ENCODE peak calls at places on chromosomes 16 and 17, in five cellular contexts. W, Y, G, F and U are unnamed samples.

GRCh38 chr16:23670137-23670776 is 8.4 kb upstream of the PLK1 start:
- DNase-seq in G (no peak), W (peak), Y (peak), F (no peak), U (no peak)

GRCh38 chr16:67016681-67017450 is 12.1 kb upstream of the CBFB start:
- DNase-seq in G (no peak), W (no peak), F (no peak), Y (no peak), U (no peak)

GRCh38 chr17:18069101-18069500 is 18.6 kb upstream of the DRG2 start:
- DNase-seq in W (no peak), Y (no peak), G (no peak), F (no peak), U (no peak)

GRCh38 chr16:49048557-49048956 is 233.1 kb downstream of the CBLN1 start:
- DNase-seq in G (no peak), W (peak), Y (no peak), F (no peak), U (no peak)

GRCh38 chr16:35171106-35171505 is 1711.7 kb downstream of the TP53TG3F start:
- DNase-seq in W (no peak), F (no peak), Y (no peak), G (no peak), U (no peak)

GRCh38 chr16:52953215-52953614 is 99.5 kb downstream of the CHD9NB start:
- DNase-seq in G (no peak), W (no peak), F (no peak), Y (no peak), U (no peak)

GRCh38 chr17:48488548-48489106 is 42.2 kb downstream of the HOXB1 start:
- DNase-seq in Y (no peak), G (no peak), W (no peak), F (no peak), U (no peak)

GRCh38 chr17:80364091-80364691 is 50.8 kb upstream of the ENDOV start:
- DNase-seq in G (no peak), F (no peak), Y (no peak), W (no peak), U (peak)

GRCh38 chr16:17275076-17275732 is 195.6 kb downstream of the XYLT1 start:
- DNase-seq in G (no peak), W (no peak), F (no peak), Y (no peak), U (no peak)

GRCh38 chr16:89344314-89344828 is 126.9 kb downstream of the ZNF778 start:
- DNase-seq in F (no peak), G (no peak), W (no peak), Y (no peak), U (no peak)

GRCh38 chr17:77513045-77513444 is 372.3 kb downstream of the SEC14L1 start:
- DNase-seq in W (no peak), G (no peak), F (no peak), Y (no peak), U (no peak)

GRCh38 chr17:33904438-33904837 is 350.6 kb upstream of the CCL2 start:
- DNase-seq in Y (no peak), W (no peak), G (no peak), F (no peak), U (no peak)

GRCh38 chr17:7260601-7261376 is 1.5 kb downstream of the CLDN7 start:
- DNase-seq in G (peak), W (no peak), Y (no peak), F (no peak), U (no peak)

GRCh38 chr16:11481987-11482386 is 104.7 kb downstream of the LITAF start:
- DNase-seq in W (peak), Y (no peak), G (no peak), F (no peak), U (no peak)

GRCh38 chr16:74216319-74216718 is 80.3 kb upstream of the PSMD7 start:
- DNase-seq in W (peak), G (no peak), F (no peak), Y (no peak), U (no peak)

GRCh38 chr17:539048-539447 is 175.6 kb downstream of the VPS53 start:
- DNase-seq in Y (no peak), F (no peak), G (no peak), W (no peak), U (no peak)

GRCh38 chr17:18172528-18173278 is 10.9 kb upstream of the ALKBH5 start:
- DNase-seq in W (peak), G (no peak), F (no peak), Y (no peak), U (no peak)

GRCh38 chr17:77496831-77497577 is 356.2 kb downstream of the SEC14L1 start:
- DNase-seq in W (no peak), G (no peak), F (no peak), Y (no peak), U (no peak)

GRCh38 chr16:89722392-89723278 is 1.3 kb downstream of the ZNF276 start:
- DNase-seq in F (peak), G (peak), W (peak), Y (no peak), U (no peak)

GRCh38 chr17:82097187-82097918 is 683 bp downstream of the FASN start:
- DNase-seq in G (no peak), Y (no peak), F (no peak), W (peak), U (peak)

GRCh38 chr17:26792486-26792885 is 501.4 kb upstream of the WSB1 start:
- DNase-seq in F (no peak), Y (peak), G (no peak), W (peak), U (no peak)

GRCh38 chr16:81003610-81004460 is 2.9 kb downstream of the CMC2 start:
- DNase-seq in G (no peak), F (no peak), Y (peak), W (peak), U (no peak)

GRCh38 chr16:49580751-49581303 is 207.2 kb downstream of the C16orf78 start:
- DNase-seq in W (peak), Y (no peak), F (no peak), G (no peak), U (no peak)

GRCh38 chr16:87657621-87658192 is 55.4 kb downstream of the JPH3 start:
- DNase-seq in F (no peak), G (no peak), W (no peak), Y (no peak), U (no peak)

GRCh38 chr16:8929086-8929748 is 34.5 kb downstream of the USP7 start:
- DNase-seq in G (no peak), Y (no peak), W (no peak), F (no peak), U (no peak)

GRCh38 chr17:81287741-81288430 is 7.2 kb downstream of the SLC38A10 start:
- DNase-seq in G (no peak), Y (no peak), W (no peak), F (no peak), U (no peak)

DNA sequence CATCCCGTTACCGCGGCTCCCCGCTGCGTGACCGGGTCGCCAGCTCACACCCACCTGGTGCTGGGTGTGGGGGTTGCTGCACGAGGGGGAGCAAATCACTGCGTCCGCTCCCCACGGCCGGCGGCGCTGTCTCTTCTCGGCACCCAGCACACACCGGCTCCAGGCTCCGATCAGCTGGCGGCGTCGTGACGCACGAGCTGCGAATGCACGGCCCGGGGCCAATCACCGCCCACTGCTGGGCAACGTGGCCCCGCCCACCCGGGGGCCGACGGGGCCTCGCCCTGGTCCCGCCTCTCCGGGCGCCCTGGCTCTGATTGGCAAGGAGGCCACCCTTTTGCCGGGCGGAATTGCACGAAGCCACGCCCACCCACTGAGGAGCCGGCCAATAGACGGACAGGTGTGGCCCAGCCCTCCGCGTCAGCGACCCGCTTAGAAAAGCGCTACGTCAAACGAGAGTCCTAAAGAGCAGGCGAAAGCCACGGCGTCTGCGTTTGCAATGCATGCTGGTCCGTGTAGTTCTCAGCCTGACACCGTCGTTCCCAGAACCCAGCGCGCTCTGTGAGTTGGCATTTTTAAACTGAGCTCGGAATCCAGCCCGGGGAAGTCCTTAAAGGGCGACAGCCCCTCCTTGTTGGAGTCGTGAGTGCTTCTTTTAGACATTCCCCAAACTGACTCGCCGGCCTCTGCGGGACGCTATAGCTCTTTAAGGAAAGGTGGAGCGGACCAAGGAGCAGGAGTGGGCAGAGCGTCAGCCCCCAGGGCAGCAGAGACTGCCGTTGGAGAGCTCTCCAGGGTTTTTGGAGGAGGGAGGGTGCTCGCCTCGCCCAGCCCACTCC is 6.1 kb upstream of the TLCD2 start:
- DNase-seq in G (peak), Y (peak), W (peak), F (peak), U (peak)
- TF ChIP-seq CTCF in G (no peak), Y (peak), W (peak), F (no peak), U (no peak)

GRCh38 chr17:49497147-49498036 is 2.3 kb downstream of the NGFR start:
- DNase-seq in Y (no peak), W (peak), G (peak), F (peak), U (no peak)

GRCh38 chr17:49496866-49497146 is 1.7 kb downstream of the NGFR start:
- DNase-seq in W (no peak), F (peak), G (peak), Y (no peak), U (no peak)

GRCh38 chr17:49495842-49496182 is 719 bp downstream of the NGFR start:
- DNase-seq in F (peak), Y (no peak), G (no peak), W (no peak), U (no peak)

GRCh38 chr17:49496183-49496865 is 1.2 kb downstream of the NGFR start:
- DNase-seq in F (peak), Y (no peak), G (peak), W (peak), U (peak)

DNA sequence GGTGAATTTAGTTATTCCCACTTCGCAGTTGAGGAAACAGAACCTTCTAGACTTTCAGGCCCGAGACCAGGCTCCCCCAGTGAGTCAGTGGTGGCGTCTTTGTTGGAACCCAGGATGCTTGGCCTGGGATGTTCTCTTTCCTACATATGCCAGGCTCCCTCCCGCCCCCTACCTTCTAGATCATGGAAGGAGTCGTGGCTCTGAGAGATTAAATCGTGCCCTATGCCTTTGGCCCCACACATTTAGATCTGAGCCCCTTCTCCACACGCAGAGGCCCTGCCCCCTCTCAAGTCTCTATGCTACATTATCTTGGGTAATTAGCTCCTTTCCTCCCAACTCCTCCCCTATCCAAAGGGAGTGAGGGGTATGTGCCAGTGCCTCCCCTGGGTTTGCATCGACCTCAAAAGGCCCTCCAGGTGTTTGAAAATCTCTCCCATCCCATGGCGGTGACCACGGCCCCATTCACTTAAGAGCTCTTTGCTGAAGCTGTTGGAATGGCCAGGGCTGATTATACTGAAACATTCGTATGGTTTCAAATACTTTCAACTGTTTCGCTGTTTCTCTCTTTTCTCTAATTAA is 3.0 kb downstream of the NGFR start:
- DNase-seq in F (no peak), G (no peak), W (no peak), Y (no peak), U (no peak)
- TF ChIP-seq CTCF in F (no peak), G (no peak), W (no peak), Y (no peak), U (no peak)

GRCh38 chr16:14489460-14489859 is 140.6 kb downstream of the PARN start:
- DNase-seq in F (no peak), G (no peak), W (peak), Y (no peak), U (no peak)
- TF ChIP-seq CTCF in F (no peak), G (no peak), W (peak), Y (peak), U (no peak)

GRCh38 chr17:28954886-28955285 is 3.6 kb upstream of the PHF12 start:
- DNase-seq in F (no peak), Y (no peak), G (no peak), W (no peak), U (no peak)

GRCh38 chr17:28957277-28957991 is 6.1 kb upstream of the PHF12 start:
- DNase-seq in Y (no peak), F (no peak), W (no peak), G (no peak), U (no peak)

GRCh38 chr17:28956861-28957260 is 5.5 kb upstream of the PHF12 start:
- DNase-seq in Y (no peak), G (no peak), F (no peak), W (no peak), U (peak)

GRCh38 chr17:28955408-28955807 is 4.1 kb upstream of the PHF12 start:
- DNase-seq in G (no peak), W (no peak), F (no peak), Y (no peak), U (no peak)

DNA sequence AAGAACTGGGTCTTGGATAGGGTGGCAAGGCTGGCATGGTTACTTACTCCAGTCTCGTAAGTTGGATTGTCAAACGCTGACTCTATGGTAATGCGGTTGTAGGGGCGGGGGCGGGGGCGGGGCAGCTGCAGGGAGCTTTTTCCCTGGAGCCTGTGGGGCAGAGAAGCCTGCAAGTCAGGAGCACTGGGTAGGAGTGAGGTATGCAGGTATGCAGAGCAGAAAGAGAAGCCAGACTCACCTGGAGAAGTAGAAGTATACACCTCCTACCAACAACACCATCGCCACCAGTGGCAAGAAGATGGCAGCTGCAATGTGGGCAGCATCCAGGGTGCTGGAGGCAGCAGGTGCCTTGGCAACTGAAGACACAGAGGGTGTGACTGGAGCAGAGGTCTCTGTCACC is 4.8 kb upstream of the PHF12 start:
- DNase-seq in F (no peak), W (no peak), G (no peak), Y (no peak), U (no peak)
- TF ChIP-seq CTCF in F (no peak), W (no peak), G (no peak), Y (no peak), U (no peak)

GRCh38 chr16:56961386-56961785 is 364 bp upstream of the CETP start:
- DNase-seq in G (no peak), F (no peak), Y (no peak), W (peak), U (no peak)

GRCh38 chr16:56956756-56957155 is 5.0 kb upstream of the CETP start:
- DNase-seq in G (no peak), Y (no peak), W (no peak), F (no peak), U (no peak)

GRCh38 chr16:56964243-56965148 is 2.7 kb downstream of the CETP start:
- DNase-seq in W (peak), F (peak), Y (peak), G (peak), U (no peak)

GRCh38 chr16:56961851-56962281 is at the start of gene CETP:
- DNase-seq in W (no peak), Y (no peak), G (no peak), F (no peak), U (no peak)

GRCh38 chr16:56960681-56961281 is 969 bp upstream of the CETP start:
- DNase-seq in G (no peak), F (no peak), Y (no peak), W (peak), U (no peak)
- TF ChIP-seq CTCF in G (no peak), F (no peak), Y (no peak), W (no peak), U (no peak)

DNA sequence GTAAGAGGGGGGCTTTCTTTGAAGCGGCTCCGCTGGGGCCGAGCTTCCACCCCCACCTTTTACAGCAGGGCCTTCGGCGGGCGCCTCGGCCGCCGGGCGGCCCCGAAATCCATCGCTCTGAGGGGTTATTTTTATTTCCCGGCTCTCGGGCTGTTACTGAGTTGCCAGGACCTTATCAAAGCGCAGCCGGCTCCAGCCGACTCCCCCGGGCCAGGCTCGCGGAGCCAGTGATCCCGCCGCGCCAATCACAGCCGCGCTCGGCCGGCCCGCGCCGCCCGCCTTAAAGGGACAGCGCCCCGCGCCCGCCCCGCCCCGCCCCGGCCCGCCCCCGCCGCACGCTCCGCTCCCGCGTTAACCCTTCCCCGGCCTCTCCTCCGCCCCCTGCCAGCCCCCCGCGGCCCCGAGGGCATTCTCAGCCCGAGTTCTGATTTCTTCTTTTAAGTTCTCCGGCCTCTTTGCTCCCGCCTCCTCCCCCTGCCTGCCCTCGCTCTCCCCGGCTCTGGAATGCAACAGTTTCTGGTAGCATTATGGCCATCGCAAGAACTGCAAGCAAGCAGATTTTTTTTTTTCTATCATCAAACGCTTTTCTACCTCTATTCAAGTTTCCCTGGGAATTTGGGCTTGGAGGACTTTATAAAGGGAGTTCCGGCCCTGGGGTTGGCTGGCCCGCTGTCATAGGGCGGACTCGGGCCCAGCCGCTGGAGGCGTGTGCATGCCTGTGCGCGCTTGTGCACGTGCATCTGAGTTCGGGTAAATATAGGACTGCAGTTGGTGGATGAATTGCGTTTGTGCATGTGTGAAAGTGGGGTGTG is at the start of gene AXIN2:
- DNase-seq in W (peak), G (peak), Y (no peak), F (peak), U (peak)
- TF ChIP-seq CTCF in W (no peak), G (no peak), Y (no peak), F (no peak), U (peak)

DNA sequence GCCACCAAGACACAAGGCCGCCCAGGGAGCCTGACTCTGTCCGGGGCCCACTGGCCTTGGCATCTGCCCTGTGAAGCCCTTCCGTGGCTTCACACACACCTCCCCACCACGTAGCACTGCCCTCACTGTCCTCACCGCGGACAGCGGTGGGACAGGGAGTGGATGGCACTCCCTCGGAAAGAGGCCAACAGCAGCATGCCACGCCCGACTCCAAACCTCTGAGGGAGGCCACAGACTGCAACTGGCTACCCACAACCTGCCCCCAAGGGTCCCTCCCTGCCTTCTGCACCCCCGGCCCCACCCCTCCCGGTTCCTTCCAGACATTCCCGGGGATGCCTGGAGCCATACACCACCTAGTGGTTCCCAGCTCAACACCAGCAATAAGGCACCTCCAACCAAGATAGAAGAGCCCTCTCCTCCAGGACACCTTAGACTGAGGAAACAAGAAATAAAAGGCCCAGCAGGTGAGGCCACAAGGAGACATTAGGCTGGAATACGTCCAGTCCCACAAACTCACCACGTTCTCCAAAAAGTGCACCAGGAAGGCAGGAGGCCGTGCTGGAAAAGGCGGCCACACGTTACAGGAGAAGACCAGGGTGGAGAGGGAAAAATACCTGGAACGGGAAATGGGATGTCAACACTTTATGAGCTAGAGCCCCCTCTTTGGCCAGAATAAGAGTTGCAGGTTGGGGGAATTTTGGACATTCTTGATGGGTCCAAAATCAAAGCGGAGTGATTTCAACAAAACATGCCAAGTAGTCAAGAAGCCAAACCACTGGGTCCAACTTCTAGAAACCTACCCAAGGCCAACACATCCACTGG is 310.0 kb downstream of the SOX9 start:
- DNase-seq in F (no peak), Y (no peak), G (no peak), W (no peak), U (no peak)
- TF ChIP-seq CTCF in F (no peak), Y (no peak), G (no peak), W (peak), U (peak)

GRCh38 chr16:1327619-1327947 is 5.9 kb upstream of the BAIAP3 start:
- DNase-seq in W (no peak), G (no peak), F (no peak), Y (no peak), U (no peak)

GRCh38 chr16:1330931-1331711 is 2.3 kb upstream of the BAIAP3 start:
- DNase-seq in F (no peak), Y (no peak), W (no peak), G (no peak), U (no peak)

GRCh38 chr16:1331712-1332617 is 1.5 kb upstream of the BAIAP3 start:
- DNase-seq in G (peak), F (no peak), Y (no peak), W (peak), U (no peak)

GRCh38 chr16:1332618-1333148 is 762 bp upstream of the BAIAP3 start:
- DNase-seq in G (no peak), W (no peak), Y (no peak), F (no peak), U (no peak)

GRCh38 chr16:1330260-1330914 is 3.1 kb upstream of the BAIAP3 start:
- DNase-seq in Y (no peak), G (no peak), W (no peak), F (no peak), U (no peak)
- TF ChIP-seq CTCF in Y (peak), G (no peak), W (peak), F (peak), U (peak)